ENCODE peak calls at places on chromosomes 12 and 14, in eight cellular contexts. Q is fibroblast of the aortic adventitia, M is Panc1, P is GM12865, A is heart left ventricle, E is AG10803, B is A673, Z is astrocyte of the spinal cord. J is an unnamed sample.

GRCh38 chr12:104462931-104463339 is 6.2 kb downstream of the CHST11 start:
- DNase-seq in Q (peak), M (no peak), P (peak), A (no peak), E (no peak), B (no peak), Z (no peak), J (no peak)

GRCh38 chr12:43805857-43806736 is at the start of gene TWF1:
- DNase-seq in Q (peak), M (no peak), P (peak), A (peak), E (peak), B (peak), Z (peak), J (peak)

GRCh38 chr14:34693228-34693939 is 21.0 kb downstream of the CFL2 start:
- DNase-seq in Q (peak), M (no peak), P (no peak), A (no peak), E (no peak), B (peak), Z (no peak), J (no peak)

GRCh38 chr12:12891646-12892355 is 439 bp downstream of the GPRC5A start:
- DNase-seq in Q (peak), M (no peak), P (no peak), A (no peak), E (no peak), B (no peak), Z (no peak), J (peak)

GRCh38 chr14:92492261-92492660 is 21.3 kb upstream of the RIN3 start:
- DNase-seq in Q (peak), M (no peak), P (no peak), A (no peak), E (no peak), B (no peak), Z (no peak), J (no peak)

GRCh38 chr12:46585854-46586621 is 213.5 kb upstream of the SLC38A2 start:
- DNase-seq in Q (peak), M (no peak), P (peak), A (no peak), E (peak), B (peak), Z (peak), J (peak)

GRCh38 chr12:72289633-72290032 is 17.5 kb downstream of the TRHDE start:
- DNase-seq in Q (no peak), M (no peak), P (no peak), A (no peak), E (no peak), B (no peak), Z (peak), J (peak)

GRCh38 chr12:81095470-81096232 is 17.8 kb downstream of the ACSS3 start:
- DNase-seq in Q (peak), M (no peak), P (no peak), A (no peak), E (no peak), B (peak), Z (no peak), J (peak)

GRCh38 chr12:42372154-42372791 is 46.3 kb downstream of the PPHLN1 start:
- DNase-seq in Q (peak), M (peak), P (peak), A (no peak), E (peak), B (peak), Z (peak), J (peak)

GRCh38 chr12:13205809-13206559 is 9.5 kb downstream of the EMP1 start:
- DNase-seq in Q (peak), M (no peak), P (no peak), A (no peak), E (peak), B (peak), Z (peak), J (peak)

GRCh38 chr14:87745507-87746118 is 247.4 kb downstream of the GALC start:
- DNase-seq in Q (peak), M (peak), P (peak), A (no peak), E (peak), B (peak), Z (peak), J (peak)

GRCh38 chr12:79841248-79841877 is 93.5 kb downstream of the PPP1R12A start:
- DNase-seq in Q (peak), M (no peak), P (no peak), A (no peak), E (no peak), B (no peak), Z (no peak), J (no peak)

GRCh38 chr12:79838359-79838758 is 96.5 kb downstream of the PPP1R12A start:
- DNase-seq in Q (no peak), M (no peak), P (no peak), A (no peak), E (no peak), B (no peak), Z (no peak), J (no peak)

GRCh38 chr12:79834712-79835376 is 100.1 kb downstream of the PPP1R12A start:
- DNase-seq in Q (no peak), M (no peak), P (no peak), A (no peak), E (no peak), B (no peak), Z (no peak), J (no peak)

GRCh38 chr12:79835377-79835843 is 99.5 kb downstream of the PPP1R12A start:
- DNase-seq in Q (no peak), M (no peak), P (no peak), A (no peak), E (no peak), B (no peak), Z (no peak), J (no peak)

GRCh38 chr12:79837575-79837974 is 97.3 kb downstream of the PPP1R12A start:
- DNase-seq in Q (no peak), M (no peak), P (no peak), A (no peak), E (no peak), B (no peak), Z (no peak), J (no peak)
- H3K4me3 ChIP-seq in Q (no peak), M (no peak), P (no peak), A (no peak), E (no peak), B (no peak), Z (no peak), J (no peak)

DNA sequence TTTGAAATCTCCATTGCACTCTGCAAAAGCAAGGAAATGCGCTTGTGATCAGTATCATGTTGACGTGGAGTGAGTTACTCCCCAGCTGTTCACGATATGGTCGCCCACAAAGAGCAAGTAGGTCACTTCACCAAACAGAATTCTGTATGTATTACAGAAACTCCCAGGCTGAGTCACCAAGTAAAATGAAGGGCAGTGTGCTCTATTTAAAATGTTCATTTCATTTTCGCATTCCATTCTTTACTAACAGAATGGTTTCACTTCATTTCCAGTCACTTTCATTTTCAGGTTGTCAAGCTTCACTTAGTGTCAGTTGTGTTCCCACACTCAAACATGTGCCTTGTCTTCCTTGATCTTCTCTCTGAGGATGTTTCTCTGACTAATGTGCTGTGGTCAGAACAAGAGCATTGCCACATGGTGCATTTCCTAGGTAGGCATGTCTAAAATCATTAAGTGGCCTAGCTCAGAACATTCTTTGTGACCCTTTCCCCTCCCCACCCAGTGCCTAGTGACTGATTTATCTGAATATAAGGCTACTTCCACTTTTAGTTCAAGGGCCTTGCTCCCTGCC is 391.2 kb downstream of the RAD51B start:
- DNase-seq in Q (peak), M (no peak), P (peak), A (no peak), E (peak), B (no peak), Z (peak), J (peak)
- H3K4me3 ChIP-seq in Q (no peak), M (no peak), P (peak), A (peak), E (peak), B (no peak), Z (no peak), J (no peak)

GRCh38 chr12:114319422-114319821 is 86.5 kb downstream of the TBX5 start:
- DNase-seq in Q (peak), M (no peak), P (no peak), A (no peak), E (peak), B (no peak), Z (no peak), J (peak)
- H3K4me3 ChIP-seq in Q (no peak), M (no peak), P (no peak), A (no peak), E (no peak), B (no peak), Z (no peak), J (no peak)

GRCh38 chr14:78840898-78841297 is 670.7 kb downstream of the NRXN3 start:
- DNase-seq in Q (no peak), M (no peak), P (no peak), A (no peak), E (no peak), B (no peak), Z (no peak), J (no peak)
- H3K4me3 ChIP-seq in Q (no peak), M (no peak), P (no peak), A (no peak), E (no peak), B (no peak), Z (no peak), J (no peak)

GRCh38 chr14:37594916-37595808 is at the start of the genes FOXA1 and TTC6:
- DNase-seq in Q (peak), M (no peak), P (no peak), A (no peak), E (peak), B (peak), Z (no peak), J (peak)
- H3K4me3 ChIP-seq in Q (peak), M (peak), P (no peak), A (peak), E (peak), B (peak), Z (peak), J (peak)

GRCh38 chr14:101812071-101812470 is 50.6 kb downstream of the PPP2R5C start:
- DNase-seq in Q (no peak), M (no peak), P (no peak), A (no peak), E (no peak), B (no peak), Z (no peak), J (no peak)
- H3K4me3 ChIP-seq in Q (no peak), M (no peak), P (peak), A (peak), E (no peak), B (no peak), Z (no peak), J (no peak)

GRCh38 chr14:68947802-68948201 is 31.3 kb downstream of the ACTN1 start:
- DNase-seq in Q (peak), M (no peak), P (peak), A (peak), E (peak), B (peak), Z (no peak), J (peak)
- H3K4me3 ChIP-seq in Q (no peak), M (no peak), P (no peak), A (no peak), E (no peak), B (peak), Z (no peak), J (no peak)

DNA sequence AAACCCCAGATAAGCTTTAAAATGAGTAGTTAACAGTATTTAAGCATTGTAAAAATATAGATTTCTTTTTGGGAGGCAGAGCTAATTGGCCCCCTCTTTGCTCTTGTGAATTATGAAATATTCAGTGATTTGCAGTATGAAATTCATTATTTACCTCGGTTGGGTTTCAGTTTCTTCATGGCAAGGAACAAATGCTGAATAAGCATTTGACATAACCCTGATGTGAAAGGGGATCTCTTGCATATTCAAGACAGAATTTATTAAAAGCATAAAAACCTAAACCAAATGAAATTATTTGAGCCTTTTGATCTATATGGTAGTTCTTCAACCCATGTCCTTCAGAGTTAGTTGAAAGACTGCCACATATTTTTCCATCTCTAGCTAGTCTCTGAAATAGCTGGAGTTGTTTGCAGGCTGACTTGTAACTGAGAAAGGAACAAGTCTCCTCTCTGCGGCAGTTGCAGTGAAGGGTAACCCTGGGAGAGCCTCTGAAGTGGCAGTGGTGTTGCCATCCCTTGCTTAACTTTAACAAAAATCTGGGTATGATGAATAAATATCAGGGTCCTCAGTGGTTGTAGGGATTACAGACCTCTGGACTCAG is 692 bp downstream of the AKAP6 start:
- DNase-seq in Q (no peak), M (no peak), P (no peak), A (no peak), E (no peak), B (no peak), Z (no peak), J (no peak)
- H3K4me3 ChIP-seq in Q (no peak), M (no peak), P (no peak), A (no peak), E (no peak), B (no peak), Z (no peak), J (no peak)

DNA sequence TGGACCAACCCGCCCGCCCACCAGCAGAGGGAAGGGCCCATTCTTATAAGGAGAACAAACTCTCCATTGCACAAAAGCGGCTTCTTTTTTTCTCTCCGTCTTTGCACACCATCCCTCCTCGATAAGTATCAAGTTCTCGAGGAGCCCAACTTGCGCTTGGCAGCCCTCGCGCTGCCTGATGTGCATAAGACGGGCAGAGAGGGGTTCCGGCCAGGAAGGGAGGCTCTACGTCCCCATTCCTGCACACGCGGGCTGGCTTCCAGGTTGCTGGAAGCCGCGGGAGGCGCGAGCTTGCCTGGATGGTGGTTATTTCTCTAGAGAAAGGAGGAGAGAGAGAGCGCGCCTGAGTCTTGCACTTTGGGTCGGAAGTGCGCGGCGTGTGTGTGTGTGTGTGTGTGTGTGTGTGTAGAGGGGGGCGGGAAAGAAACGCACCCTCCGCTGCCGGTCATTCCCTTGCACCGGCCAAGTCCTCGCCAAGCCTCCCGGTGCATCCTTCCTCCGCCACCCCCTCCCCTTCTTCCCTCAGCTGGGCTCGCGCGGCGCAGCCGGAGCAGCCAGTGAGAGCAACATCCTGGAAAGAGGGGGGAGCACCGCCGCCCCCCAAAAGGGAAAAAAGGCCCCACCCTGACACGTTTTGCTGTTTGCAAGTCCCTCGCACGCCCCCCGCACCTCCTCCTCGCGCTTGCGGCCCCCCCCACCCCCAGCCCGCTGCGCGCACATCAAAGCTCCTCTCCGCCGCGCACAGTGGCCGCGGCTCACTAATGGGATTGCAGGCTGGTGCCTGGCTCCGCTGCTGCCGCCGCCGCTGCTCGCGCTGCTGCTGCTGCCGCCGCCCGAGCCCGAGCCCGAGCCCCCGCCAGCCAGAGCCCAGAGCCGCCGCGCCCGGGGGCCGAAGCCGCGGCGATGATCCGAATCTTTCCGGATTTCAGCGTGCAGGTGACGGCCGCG is 4.5 kb upstream of the NPAS3 start:
- DNase-seq in Q (peak), M (no peak), P (no peak), A (peak), E (peak), B (peak), Z (peak), J (peak)
- H3K4me3 ChIP-seq in Q (peak), M (peak), P (no peak), A (peak), E (peak), B (peak), Z (peak), J (peak)

DNA sequence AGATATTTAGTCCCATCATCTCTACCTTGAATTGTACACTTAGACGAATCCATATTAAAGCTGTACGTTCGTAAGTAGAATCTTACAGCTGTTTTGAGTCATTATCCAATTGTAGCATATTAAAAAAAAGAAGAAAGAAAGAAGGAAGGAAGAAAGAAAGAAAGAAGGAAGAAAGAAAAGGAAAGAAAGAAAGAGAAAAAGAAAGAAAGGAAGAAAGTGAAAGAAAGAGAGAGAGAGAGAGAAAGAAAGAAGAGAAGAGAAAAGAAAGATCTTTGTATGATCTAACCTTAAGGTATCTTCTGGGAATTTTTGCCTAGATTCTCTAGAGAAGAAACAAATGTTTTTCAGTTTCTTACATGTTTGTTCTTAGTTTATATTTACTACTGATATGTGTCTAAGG is 2.5 kb downstream of the DCN start:
- DNase-seq in Q (no peak), M (no peak), P (no peak), A (no peak), E (no peak), B (no peak), Z (peak), J (no peak)
- H3K4me3 ChIP-seq in Q (peak), M (no peak), P (no peak), A (peak), E (peak), B (no peak), Z (peak), J (peak)